ENCODE peak calls at places on chromosome 16, in nine cellular contexts. V is breast epithelium; M is activated CD4-positive, alpha-beta T cell treated with anti-CD3 and anti-CD28 coated beads for 1 hour; H is COR-L47; I is stimulated activated CD4-positive, alpha-beta T cell treated with anti-CD3 and anti-CD28 coated beads, TNF-alpha, amount 100 ng/mL, for 48 hours; S is stimulated activated CD8-positive, alpha-beta memory T cell treated with anti-CD3 and anti-CD28 coated beads, Interleukin-7, amount 100 ng/mL, for 4 hours; D is endothelial cell of umbilical vein; K is T follicular helper cell; N is MCF 10A. B is an unnamed sample.

GRCh38 chr16:4330277-4330882 is 14.5 kb downstream of the GLIS2 start:
- DNase-seq in V (peak; percentile 74), M (peak; percentile 57), H (peak; percentile 54), I (peak; percentile 44), S (peak; percentile 53), D (peak; percentile 58), K (peak; percentile 55), N (peak; percentile 76), B (peak; percentile 83)

GRCh38 chr16:48616571-48616970 is 6.6 kb upstream of the N4BP1 start:
- DNase-seq in V (no peak), M (no peak), H (no peak), I (no peak), S (no peak), D (no peak), K (no peak), N (no peak), B (no peak)

GRCh38 chr16:67311607-67312449 is 14.7 kb downstream of the KCTD19 start:
- DNase-seq in V (no peak), M (no peak), H (no peak), I (peak; percentile 76), S (peak; percentile 49), D (peak; percentile 92), K (no peak), N (peak; percentile 94), B (peak; percentile 86)

GRCh38 chr16:20004931-20005330 is 68.8 kb downstream of the GPR139 start:
- DNase-seq in V (no peak), M (no peak), H (no peak), I (no peak), S (no peak), D (no peak), K (no peak), N (no peak), B (no peak)

GRCh38 chr16:67372664-67373063 is 20.6 kb downstream of the TPPP3 start:
- DNase-seq in V (no peak), M (no peak), H (peak; percentile 51), I (no peak), S (no peak), D (peak; percentile 40), K (no peak), N (peak; percentile 30), B (no peak)

GRCh38 chr16:29920690-29921371 is 5.2 kb downstream of the KCTD13 start:
- DNase-seq in V (no peak), M (no peak), H (no peak), I (no peak), S (no peak), D (peak; percentile 42), K (no peak), N (no peak), B (no peak)

GRCh38 chr16:83955218-83956130 is 2.4 kb downstream of the OSGIN1 start:
- DNase-seq in V (no peak), M (no peak), H (no peak), I (no peak), S (no peak), D (peak; percentile 14), K (no peak), N (no peak), B (no peak)

GRCh38 chr16:2499890-2500633 is 13.7 kb upstream of the ATP6V0C start:
- DNase-seq in V (no peak), M (no peak), H (no peak), I (no peak), S (no peak), D (no peak), K (no peak), N (no peak), B (no peak)

GRCh38 chr16:20784204-20784603 is 20.4 kb downstream of the ACSM3 start:
- DNase-seq in V (no peak), M (no peak), H (no peak), I (no peak), S (no peak), D (no peak), K (no peak), N (no peak), B (no peak)